ENCODE peak calls at places on chromosomes 2 and 18, in six cellular contexts. S is spleen; N is neuronal stem cell; D is effector memory CD4-positive, alpha-beta T cell; R is hepatocyte; H is fibroblast of lung. U is an unnamed sample.

GRCh38 chr2:120264995-120265394 is 12.3 kb downstream of the RALB start:
- DNase-seq in S (no peak), N (no peak), D (no peak), R (no peak), H (no peak), U (no peak)

GRCh38 chr2:230602562-230603230 is 109.9 kb upstream of the CAB39 start:
- DNase-seq in S (peak; percentile 91), N (no peak), D (peak; percentile 25), R (no peak), H (no peak), U (peak; percentile 40)

GRCh38 chr2:232928564-232929302 is 58.7 kb downstream of the SNORC start:
- DNase-seq in S (no peak), N (peak; percentile 33), D (no peak), R (no peak), H (no peak), U (no peak)

GRCh38 chr2:129812071-129812470 is 167.4 kb upstream of the RAB6C start:
- DNase-seq in S (no peak), N (no peak), D (no peak), R (peak; percentile 77), H (no peak), U (peak; percentile 99)

GRCh38 chr18:12245793-12246135 is 8.4 kb upstream of the CIDEA start:
- DNase-seq in S (peak; percentile 41), N (no peak), D (no peak), R (no peak), H (no peak), U (no peak)

GRCh38 chr2:176130153-176130916 is 830 bp downstream of the HOXD8 start:
- DNase-seq in S (peak; percentile 84), N (no peak), D (no peak), R (peak; percentile 57), H (no peak), U (no peak)

GRCh38 chr2:210224660-210225460 is at the start of gene ACADL:
- DNase-seq in S (peak; percentile 70), N (peak; percentile 54), D (no peak), R (peak; percentile 76), H (peak; percentile 54), U (peak; percentile 69)

GRCh38 chr2:205025580-205026240 is 480.4 kb downstream of the PARD3B start:
- DNase-seq in S (no peak), N (no peak), D (no peak), R (no peak), H (no peak), U (no peak)

GRCh38 chr2:12737226-12738111 is 20.7 kb downstream of the TRIB2 start:
- DNase-seq in S (no peak), N (no peak), D (no peak), R (no peak), H (no peak), U (no peak)

GRCh38 chr2:207621640-207622039 is 3.6 kb downstream of the METTL21A start:
- DNase-seq in S (no peak), N (no peak), D (no peak), R (no peak), H (no peak), U (no peak)

GRCh38 chr2:238231251-238231793 is 8.5 kb downstream of the HES6 start:
- DNase-seq in S (peak; percentile 94), N (peak; percentile 64), D (peak; percentile 56), R (peak; percentile 83), H (peak; percentile 54), U (peak; percentile 39)

GRCh38 chr2:29519996-29520395 is 401.4 kb downstream of the ALK start:
- DNase-seq in S (no peak), N (no peak), D (no peak), R (no peak), H (peak; percentile 61), U (no peak)

GRCh38 chr2:10326707-10327594 is 24.2 kb downstream of the HPCAL1 start:
- DNase-seq in S (no peak), N (no peak), D (no peak), R (no peak), H (no peak), U (no peak)

GRCh38 chr2:12106440-12107080 is 360.1 kb downstream of the LPIN1 start:
- DNase-seq in S (no peak), N (no peak), D (no peak), R (peak; percentile 49), H (peak; percentile 99), U (no peak)

GRCh38 chr2:157971702-157972101 is 95.6 kb upstream of the ACVR1 start:
- DNase-seq in S (no peak), N (no peak), D (no peak), R (no peak), H (peak; percentile 6), U (no peak)

GRCh38 chr2:200585730-200586643 is at the start of gene AOX1:
- DNase-seq in S (peak; percentile 84), N (peak; percentile 52), D (no peak), R (peak; percentile 73), H (peak; percentile 47), U (peak; percentile 73)

GRCh38 chr2:70685771-70686171 is 82.2 kb downstream of the ADD2 start:
- DNase-seq in S (peak; percentile 20), N (no peak), D (no peak), R (no peak), H (no peak), U (no peak)

GRCh38 chr2:71857632-71858031 is 290.0 kb downstream of the CYP26B1 start:
- DNase-seq in S (no peak), N (no peak), D (no peak), R (no peak), H (no peak), U (no peak)

GRCh38 chr2:222423632-222424280 is 587 bp upstream of the SGPP2 start:
- DNase-seq in S (no peak), N (no peak), D (peak; percentile 28), R (peak; percentile 37), H (peak; percentile 3), U (peak; percentile 55)

GRCh38 chr18:41753826-41754225 is 201.2 kb upstream of the PIK3C3 start:
- DNase-seq in S (no peak), N (no peak), D (no peak), R (no peak), H (peak; percentile 34), U (no peak)

GRCh38 chr18:12076424-12077140 is 17.1 kb upstream of the ANKRD62 start:
- DNase-seq in S (peak; percentile 75), N (no peak), D (no peak), R (peak; percentile 80), H (peak; percentile 54), U (no peak)

GRCh38 chr2:236941551-236941950 is 144.1 kb upstream of the COPS8 start:
- DNase-seq in S (no peak), N (no peak), D (no peak), R (no peak), H (no peak), U (no peak)

DNA sequence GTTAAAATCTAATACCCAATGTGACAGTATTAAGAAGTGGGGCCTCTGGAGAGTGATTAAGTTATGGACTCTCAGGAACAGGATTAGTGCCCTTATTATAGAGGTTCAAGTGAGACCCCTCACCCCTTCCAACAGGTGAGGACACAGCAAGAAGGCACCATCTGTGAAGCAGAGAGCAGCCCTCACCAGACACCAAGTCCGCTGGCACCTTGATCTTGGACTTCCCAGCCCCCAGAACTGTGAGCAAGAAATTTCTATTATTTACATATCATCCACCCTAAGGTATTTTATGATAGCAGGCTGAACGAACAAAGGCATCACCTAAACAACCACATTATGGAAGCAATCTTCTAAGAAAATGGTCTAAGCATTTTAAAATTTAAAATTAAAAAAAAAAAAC is 59.0 kb downstream of the HDAC4 start:
- DNase-seq in S (no peak), N (no peak), D (no peak), R (no peak), H (no peak), U (no peak)
- H3K4me3 ChIP-seq in S (no peak overlapping the region), N (no peak overlapping the region), D (no peak overlapping the region), R (no peak overlapping the region), H (no peak overlapping the region), U (no peak overlapping the region)

GRCh38 chr18:35949090-35949489 is 23.4 kb upstream of the RMP24 start:
- DNase-seq in S (no peak), N (no peak), D (no peak), R (no peak), H (no peak), U (no peak)

GRCh38 chr18:35949903-35950627 is 22.4 kb upstream of the RMP24 start:
- DNase-seq in S (peak; percentile 86), N (peak; percentile 77), D (no peak), R (peak; percentile 82), H (peak; percentile 62), U (peak; percentile 64)

GRCh38 chr18:35948080-35948479 is 24.4 kb upstream of the RMP24 start:
- DNase-seq in S (no peak), N (no peak), D (no peak), R (no peak), H (no peak), U (no peak)

GRCh38 chr18:35953688-35954087 is 18.8 kb upstream of the RMP24 start:
- DNase-seq in S (no peak), N (no peak), D (no peak), R (no peak), H (no peak), U (no peak)

DNA sequence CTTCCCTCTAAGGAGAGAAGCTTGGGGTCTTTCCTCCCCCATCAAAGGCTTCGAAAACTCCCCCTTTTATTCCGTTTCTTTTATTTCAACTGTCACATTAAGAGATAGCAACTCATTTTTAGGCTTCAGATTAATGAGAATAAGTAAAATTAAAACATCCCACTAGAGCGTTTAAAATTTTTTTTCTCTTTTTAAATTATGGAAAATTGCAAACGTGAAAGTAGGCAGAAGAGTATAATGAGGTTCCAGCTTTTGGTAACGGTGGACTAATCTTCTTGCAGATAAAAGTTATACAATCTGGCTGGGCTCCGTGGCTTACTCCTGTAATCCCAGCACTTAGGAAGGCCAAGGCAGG is 21.9 kb upstream of the RMP24 start:
- DNase-seq in S (no peak), N (no peak), D (no peak), R (no peak), H (no peak), U (no peak)
- H3K4me3 ChIP-seq in S (peak overlapping the region; percentile 53), N (no peak overlapping the region), D (peak overlapping the region; percentile 65), R (no peak overlapping the region), H (peak overlapping the region; percentile 69), U (no peak overlapping the region)

DNA sequence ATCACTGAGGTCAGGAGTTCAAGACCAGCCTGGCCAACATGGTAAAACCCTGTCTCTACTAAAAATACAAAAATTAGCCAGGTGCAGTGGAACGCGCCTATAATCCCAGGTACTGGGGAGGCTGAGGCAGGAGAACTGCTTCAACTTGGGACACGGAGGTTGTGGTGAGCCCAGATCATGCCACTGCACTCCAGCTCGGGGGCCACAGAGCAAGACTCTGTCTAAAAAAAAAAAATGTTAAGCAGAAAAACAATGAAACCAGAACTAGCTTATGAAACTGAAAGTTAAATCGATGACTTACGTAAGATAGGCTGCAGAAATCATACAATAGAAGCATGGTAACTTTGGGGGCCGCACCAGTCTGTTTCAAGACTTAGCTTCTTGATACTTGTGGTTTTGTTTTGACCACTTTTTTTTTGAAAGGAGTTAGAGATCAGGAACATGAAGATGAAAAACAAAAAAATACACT is 6.2 kb upstream of the GPR155 start:
- DNase-seq in S (peak; percentile 86), N (no peak), D (peak; percentile 35), R (no peak), H (no peak), U (peak; percentile 67)
- H3K4me3 ChIP-seq in S (no peak overlapping the region), N (no peak overlapping the region), D (peak overlapping the region; percentile 41), R (no peak overlapping the region), H (no peak overlapping the region), U (no peak overlapping the region)

GRCh38 chr2:216858312-216858711 is 1.6 kb downstream of the TNP1 start:
- DNase-seq in S (no peak), N (no peak), D (no peak), R (no peak), H (peak; percentile 18), U (no peak)
- H3K4me3 ChIP-seq in S (no peak overlapping the region), N (no peak overlapping the region), D (no peak overlapping the region), R (no peak overlapping the region), H (no peak overlapping the region), U (no peak overlapping the region)

U was measured in small intestine.